ENCODE peak calls at places on chromosome 4, in five cellular contexts. X is posterior cingulate gyrus; U is AG09309; F is effector CD4-positive, alpha-beta T cell; L is ELR. M is an unnamed sample.

GRCh38 chr4:80423553-80424224 is 88.2 kb downstream of the CFAP299 start:
- DNase-seq in X (no peak), U (no peak), F (no peak), L (no peak), M (no peak)

GRCh38 chr4:78654809-78655208 is 103.2 kb downstream of the ANXA3 start:
- DNase-seq in X (no peak), L (no peak), F (no peak), U (peak; percentile 45), M (no peak)

GRCh38 chr4:123990310-123990709 is 593.7 kb downstream of the SPRY1 start:
- DNase-seq in F (no peak), X (no peak), L (no peak), U (no peak), M (no peak)

GRCh38 chr4:100952590-100952989 is 394.7 kb downstream of the PPP3CA start:
- DNase-seq in X (no peak), U (no peak), F (no peak), L (no peak), M (no peak)

GRCh38 chr4:67770422-67770821 is 16.2 kb upstream of the GNRHR start:
- DNase-seq in X (no peak), U (no peak), F (no peak), L (no peak), M (no peak)

GRCh38 chr4:34181311-34181808 is 2063.0 kb downstream of the ARAP2 start:
- DNase-seq in L (peak; percentile 94), X (no peak), U (peak; percentile 90), F (no peak), M (no peak)

GRCh38 chr4:52718123-52718522 is 33.1 kb downstream of the ERVMER34-1 start:
- DNase-seq in X (no peak), L (peak; percentile 68), U (no peak), F (no peak), M (no peak)

GRCh38 chr4:47729086-47729763 is 108.6 kb downstream of the CORIN start:
- DNase-seq in L (no peak), X (no peak), F (no peak), U (no peak), M (no peak)

GRCh38 chr4:122687450-122688121 is 44.9 kb upstream of the BBS12 start:
- DNase-seq in L (no peak), X (no peak), U (no peak), F (no peak), M (no peak)

GRCh38 chr4:6885953-6886557 is 23.6 kb upstream of the TBC1D14 start:
- DNase-seq in L (no peak), F (no peak), U (peak; percentile 64), X (peak; percentile 61), M (peak; percentile 90)

GRCh38 chr4:174156239-174156826 is 127.1 kb downstream of the FBXO8 start:
- DNase-seq in L (peak; percentile 65), U (no peak), F (no peak), X (no peak), M (peak; percentile 38)

GRCh38 chr4:161949941-161950725 is 213.7 kb downstream of the FSTL5 start:
- DNase-seq in L (peak; percentile 63), F (no peak), X (no peak), U (peak; percentile 13), M (no peak)

GRCh38 chr4:7516116-7516772 is 81.5 kb upstream of the PSAPL1 start:
- DNase-seq in F (no peak), X (no peak), U (no peak), L (no peak), M (no peak)

GRCh38 chr4:6663596-6664393 is 23.3 kb downstream of the MRFAP1 start:
- DNase-seq in X (no peak), F (no peak), L (no peak), U (no peak), M (no peak)

GRCh38 chr4:6529021-6529420 is 46.0 kb upstream of the MAN2B2 start:
- DNase-seq in U (no peak), L (no peak), F (no peak), X (no peak), M (no peak)

GRCh38 chr4:107548211-107548905 is 171.7 kb downstream of the PAPSS1 start:
- DNase-seq in F (no peak), U (no peak), X (no peak), L (peak; percentile 16), M (no peak)

GRCh38 chr4:98522603-98523395 is 135.6 kb downstream of the TSPAN5 start:
- DNase-seq in U (no peak), L (peak; percentile 92), F (no peak), X (no peak), M (no peak)

GRCh38 chr4:107631568-107631967 is 88.5 kb downstream of the PAPSS1 start:
- DNase-seq in F (no peak), L (no peak), U (no peak), X (no peak), M (no peak)

GRCh38 chr4:103754844-103755243 is 35.1 kb upstream of the TACR3 start:
- DNase-seq in F (no peak), U (no peak), X (no peak), L (peak; percentile 28), M (no peak)

GRCh38 chr4:177051473-177052060 is 258.1 kb upstream of the NEIL3 start:
- DNase-seq in X (no peak), L (peak; percentile 56), F (no peak), U (no peak), M (no peak)

GRCh38 chr4:1472148-1472797 is 66.0 kb upstream of the NKX1-1 start:
- DNase-seq in F (no peak), X (no peak), U (no peak), L (no peak), M (no peak)

GRCh38 chr4:100986360-100986868 is 360.9 kb downstream of the PPP3CA start:
- DNase-seq in X (no peak), U (no peak), F (no peak), L (no peak), M (peak; percentile 36)

GRCh38 chr4:170281027-170281426 is 191.3 kb upstream of the AADAT start:
- DNase-seq in X (no peak), F (no peak), U (no peak), L (no peak), M (no peak)

GRCh38 chr4:28443786-28444412 is 1583.3 kb downstream of the STIM2 start:
- DNase-seq in F (no peak), U (no peak), L (peak; percentile 34), X (no peak), M (no peak)

GRCh38 chr4:152032722-152033131 is 271.9 kb upstream of the GATB start:
- DNase-seq in X (no peak), L (peak; percentile 71), U (peak; percentile 84), F (no peak), M (no peak)

GRCh38 chr4:151563194-151563593 is 154.2 kb downstream of the FHIP1A start:
- DNase-seq in U (no peak), X (no peak), F (no peak), L (no peak), M (no peak)

GRCh38 chr4:4836044-4836443 is 23.4 kb upstream of the MSX1 start:
- DNase-seq in F (no peak), L (peak; percentile 8), U (no peak), X (no peak), M (no peak)

GRCh38 chr4:107906458-107907100 is 24.8 kb upstream of the CYP2U1 start:
- DNase-seq in F (no peak), L (no peak), U (no peak), X (no peak), M (no peak)

GRCh38 chr4:106588906-106589305 is 220.3 kb upstream of the GIMD1 start:
- DNase-seq in U (no peak), L (no peak), F (no peak), X (no peak), M (no peak)

GRCh38 chr4:107989162-107989536 is 540 bp upstream of the HADH start:
- DNase-seq in U (no peak), X (no peak), F (no peak), L (no peak), M (peak; percentile 51)

GRCh38 chr4:144754562-144755410 is 108.8 kb downstream of the HHIP start:
- DNase-seq in X (no peak), F (no peak), L (peak; percentile 55), U (peak; percentile 14), M (peak; percentile 22)

GRCh38 chr4:112604590-112604989 is 32.1 kb downstream of the ZGRF1 start:
- DNase-seq in U (peak; percentile 25), L (peak; percentile 62), X (no peak), F (peak; percentile 8), M (peak; percentile 68)

GRCh38 chr4:155526452-155527169 is 140.0 kb upstream of the GUCY1A1 start:
- DNase-seq in L (no peak), X (no peak), F (no peak), U (no peak), M (peak; percentile 43)

GRCh38 chr4:78293841-78294301 is 236.7 kb downstream of the FRAS1 start:
- DNase-seq in U (no peak), X (no peak), F (no peak), L (peak; percentile 56), M (no peak)

GRCh38 chr4:6250235-6250983 is 19.2 kb upstream of the WFS1 start:
- DNase-seq in U (peak; percentile 20), L (peak; percentile 60), X (no peak), F (peak; percentile 37), M (peak; percentile 68)

GRCh38 chr4:1207603-1208265 is 35.4 kb upstream of the SPON2 start:
- DNase-seq in F (no peak), X (peak; percentile 71), U (no peak), L (no peak), M (peak; percentile 55)

GRCh38 chr4:81031389-81032173 is 1.1 kb downstream of the BMP3 start:
- DNase-seq in X (no peak), F (no peak), L (no peak), U (no peak), M (no peak)

GRCh38 chr4:108651068-108651794 is 832 bp downstream of the OSTC start:
- DNase-seq in X (no peak), F (no peak), U (no peak), L (peak; percentile 71), M (no peak)

GRCh38 chr4:54228064-54228527 is 997 bp upstream of the PDGFRA start:
- DNase-seq in U (peak; percentile 41), F (no peak), L (peak; percentile 80), X (peak; percentile 51), M (peak; percentile 41)

M was measured in hippocampal formation.